ENCODE peak calls at places on chromosomes 7 and 10, in five cellular contexts. V is H54; D is stimulated activated CD8-positive, alpha-beta memory T cell treated with anti-CD3 and anti-CD28 coated beads, Interleukin-7, amount 100 ng/mL, for 4 hours; N is esophagus squamous epithelium; G is H9. F is an unnamed sample.

GRCh38 chr7:128115821-128116723 is 84.8 kb upstream of the LRRC4 start:
- DNase-seq in V (no peak), D (no peak), N (no peak), G (no peak), F (no peak)

GRCh38 chr7:72492446-72492845 is 80.3 kb upstream of the CALN1 start:
- DNase-seq in V (no peak), D (no peak), N (no peak), G (no peak), F (no peak)

GRCh38 chr7:36209814-36210183 is 56.7 kb downstream of the EEPD1 start:
- DNase-seq in V (no peak), D (no peak), N (no peak), G (no peak), F (no peak)

GRCh38 chr10:103835121-103836045 is 20.0 kb downstream of the SH3PXD2A start:
- DNase-seq in V (no peak), D (no peak), N (no peak), G (no peak), F (no peak)

GRCh38 chr7:119890631-119891030 is 382.3 kb upstream of the KCND2 start:
- DNase-seq in V (no peak), D (no peak), N (no peak), G (no peak), F (no peak)

GRCh38 chr7:81430150-81430549 is 339.7 kb downstream of the HGF start:
- DNase-seq in V (no peak), D (no peak), N (no peak), G (no peak), F (peak)

GRCh38 chr10:71742301-71743098 is 22.9 kb upstream of the C10orf105 start:
- DNase-seq in V (no peak), D (no peak), N (no peak), G (no peak), F (no peak)

GRCh38 chr7:106982415-106982814 is 62.1 kb upstream of the PRKAR2B start:
- DNase-seq in V (no peak), D (no peak), N (no peak), G (no peak), F (no peak)

GRCh38 chr10:72049969-72050781 is 38.2 kb downstream of the SPOCK2 start:
- DNase-seq in V (no peak), D (no peak), N (no peak), G (peak), F (peak)

GRCh38 chr7:1232623-1233327 is at the start of gene UNCX:
- DNase-seq in V (no peak), D (no peak), N (no peak), G (peak), F (no peak)

GRCh38 chr7:40899651-40900507 is 765.1 kb downstream of the SUGCT start:
- DNase-seq in V (no peak), D (no peak), N (no peak), G (no peak), F (no peak)

GRCh38 chr7:136009488-136010079 is 32.4 kb upstream of the MTPN start:
- DNase-seq in V (no peak), D (no peak), N (no peak), G (no peak), F (peak)

GRCh38 chr7:47941136-47941844 is 7.0 kb downstream of the PKD1L1 start:
- DNase-seq in V (peak), D (no peak), N (no peak), G (no peak), F (no peak)

GRCh38 chr10:67575530-67575929 is 120.5 kb downstream of the CTNNA3 start:
- DNase-seq in V (no peak), D (no peak), N (no peak), G (no peak), F (no peak)

GRCh38 chr10:60281331-60281730 is 108.3 kb downstream of the ANK3 start:
- DNase-seq in V (no peak), D (no peak), N (no peak), G (no peak), F (no peak)

GRCh38 chr7:22834028-22834427 is 11.4 kb upstream of the TOMM7 start:
- DNase-seq in V (no peak), D (no peak), N (no peak), G (no peak), F (no peak)

GRCh38 chr10:93068411-93069244 is 5.1 kb upstream of the CYP26A1 start:
- DNase-seq in V (no peak), D (no peak), N (no peak), G (peak), F (peak)

GRCh38 chr10:124674768-124675222 is 69.4 kb downstream of the FAM53B start:
- DNase-seq in V (no peak), D (no peak), N (no peak), G (no peak), F (no peak)

F was measured in iPS-NIHi11.